ENCODE peak calls at places on chromosome 7, in six cellular contexts. O is MM.1S, T is AG04450, I is lower lobe of right lung, F is IMR-90, A is psoas muscle. H is an unnamed sample. For H3K27me3, the result is how much of the 10 kb centered on the place peaks cover.

GRCh38 chr7:139153832-139154231 is 44.3 kb upstream of the ZC3HAV1 start:
- DNase-seq in O (no peak), T (peak), I (no peak), F (peak), A (no peak), H (no peak)

GRCh38 chr7:71548746-71549145 is 416.8 kb downstream of the GALNT17 start:
- DNase-seq in O (no peak), T (no peak), I (no peak), F (no peak), A (no peak), H (no peak)

GRCh38 chr7:65746398-65746669 is 126.5 kb upstream of the VKORC1L1 start:
- DNase-seq in O (no peak), T (no peak), I (no peak), F (peak), A (no peak), H (no peak)

GRCh38 chr7:30562498-30562897 is 32.2 kb upstream of the GARS1 start:
- DNase-seq in O (no peak), T (peak), I (no peak), F (peak), A (no peak), H (peak)

GRCh38 chr7:43693687-43694398 is 35.5 kb downstream of the COA1 start:
- DNase-seq in O (no peak), T (no peak), I (no peak), F (peak), A (no peak), H (no peak)

GRCh38 chr7:17105701-17106100 is 192.8 kb upstream of the AHR start:
- DNase-seq in O (no peak), T (no peak), I (no peak), F (peak), A (no peak), H (no peak)

GRCh38 chr7:47771301-47771989 is 176.8 kb downstream of the PKD1L1 start:
- DNase-seq in O (no peak), T (no peak), I (no peak), F (no peak), A (no peak), H (no peak)

GRCh38 chr7:115475774-115476407 is 554.0 kb downstream of the MDFIC start:
- DNase-seq in O (no peak), T (no peak), I (no peak), F (no peak), A (no peak), H (no peak)

GRCh38 chr7:111312966-111313365 is 222.0 kb downstream of the LRRN3 start:
- DNase-seq in O (no peak), T (no peak), I (no peak), F (peak), A (no peak), H (peak)

GRCh38 chr7:39317107-39317506 is 249.1 kb upstream of the YAE1 start:
- DNase-seq in O (no peak), T (no peak), I (no peak), F (no peak), A (no peak), H (no peak)

GRCh38 chr7:125423444-125424155 is 494.0 kb upstream of the POT1 start:
- DNase-seq in O (peak), T (no peak), I (no peak), F (no peak), A (no peak), H (no peak)

GRCh38 chr7:131670401-131670800 is 114.0 kb upstream of the PODXL start:
- DNase-seq in O (no peak), T (no peak), I (no peak), F (no peak), A (no peak), H (no peak)

GRCh38 chr7:11648104-11648503 is 183.9 kb downstream of the THSD7A start:
- DNase-seq in O (no peak), T (no peak), I (no peak), F (no peak), A (no peak), H (no peak)

GRCh38 chr7:351681-352480 is 61.9 kb downstream of the FOXL3 start:
- DNase-seq in O (no peak), T (no peak), I (no peak), F (no peak), A (no peak), H (no peak)

GRCh38 chr7:24200407-24200806 is 83.6 kb upstream of the NPY start:
- DNase-seq in O (no peak), T (no peak), I (no peak), F (no peak), A (no peak), H (no peak)

GRCh38 chr7:70790215-70791073 is 341.5 kb upstream of the GALNT17 start:
- DNase-seq in O (no peak), T (no peak), I (no peak), F (no peak), A (no peak), H (no peak)

GRCh38 chr7:147999962-148000361 is 590.6 kb upstream of the C7orf33 start:
- DNase-seq in O (no peak), T (no peak), I (no peak), F (no peak), A (no peak), H (no peak)

GRCh38 chr7:66732439-66732838 is 8.1 kb upstream of the RABGEF1 start:
- DNase-seq in O (no peak), T (no peak), I (no peak), F (no peak), A (no peak), H (no peak)

GRCh38 chr7:21076054-21076453 is 289.4 kb upstream of the SP8 start:
- DNase-seq in O (no peak), T (no peak), I (no peak), F (no peak), A (no peak), H (no peak)

GRCh38 chr7:80124870-80125269 is 9.8 kb upstream of the GNAI1 start:
- DNase-seq in O (no peak), T (no peak), I (no peak), F (no peak), A (no peak), H (no peak)

GRCh38 chr7:131159961-131160361 is 167.7 kb upstream of the MKLN1 start:
- DNase-seq in O (no peak), T (peak), I (no peak), F (peak), A (no peak), H (no peak)

GRCh38 chr7:149727053-149727452 is 46.3 kb downstream of the ZNF467 start:
- DNase-seq in O (no peak), T (no peak), I (peak), F (no peak), A (no peak), H (no peak)

GRCh38 chr7:55086413-55087201 is 67.8 kb downstream of the EGFR start:
- DNase-seq in O (no peak), T (peak), I (no peak), F (peak), A (no peak), H (peak)

GRCh38 chr7:111672901-111673300 is 110.6 kb upstream of the IMMP2L start:
- DNase-seq in O (no peak), T (no peak), I (no peak), F (no peak), A (no peak), H (no peak)

GRCh38 chr7:1369856-1370657 is 89.2 kb downstream of the MICALL2 start:
- DNase-seq in O (no peak), T (no peak), I (no peak), F (no peak), A (no peak), H (no peak)

GRCh38 chr7:95693551-95694333 is 78.6 kb upstream of the DYNC1I1 start:
- DNase-seq in O (no peak), T (no peak), I (no peak), F (peak), A (no peak), H (no peak)

GRCh38 chr7:32204361-32205018 is 134.3 kb upstream of the PDE1C start:
- DNase-seq in O (peak), T (peak), I (no peak), F (peak), A (peak), H (peak)

GRCh38 chr7:155533120-155533826 is 13.1 kb downstream of the CNPY1 start:
- DNase-seq in O (no peak), T (no peak), I (no peak), F (no peak), A (no peak), H (no peak)

GRCh38 chr7:151014950-151015349 is 9.3 kb downstream of the ATG9B start:
- DNase-seq in O (no peak), T (no peak), I (no peak), F (no peak), A (no peak), H (no peak)
- H3K27me3 ChIP-seq in O (half or more), T (under half), I (under half), F (under half), A (under half), H (under half)

GRCh38 chr7:101174322-101174854 is 5.7 kb downstream of the NAT16 start:
- DNase-seq in O (no peak), T (no peak), I (no peak), F (no peak), A (no peak), H (no peak)
- H3K27me3 ChIP-seq in O (half or more), T (half or more), I (half or more), F (half or more), A (under half), H (under half)

GRCh38 chr7:105876964-105877601 is 684 bp upstream of the ATXN7L1 start:
- DNase-seq in O (no peak), T (no peak), I (peak), F (peak), A (peak), H (peak)
- H3K27me3 ChIP-seq in O (under half), T (under half), I (under half), F (under half), A (under half), H (under half)

DNA sequence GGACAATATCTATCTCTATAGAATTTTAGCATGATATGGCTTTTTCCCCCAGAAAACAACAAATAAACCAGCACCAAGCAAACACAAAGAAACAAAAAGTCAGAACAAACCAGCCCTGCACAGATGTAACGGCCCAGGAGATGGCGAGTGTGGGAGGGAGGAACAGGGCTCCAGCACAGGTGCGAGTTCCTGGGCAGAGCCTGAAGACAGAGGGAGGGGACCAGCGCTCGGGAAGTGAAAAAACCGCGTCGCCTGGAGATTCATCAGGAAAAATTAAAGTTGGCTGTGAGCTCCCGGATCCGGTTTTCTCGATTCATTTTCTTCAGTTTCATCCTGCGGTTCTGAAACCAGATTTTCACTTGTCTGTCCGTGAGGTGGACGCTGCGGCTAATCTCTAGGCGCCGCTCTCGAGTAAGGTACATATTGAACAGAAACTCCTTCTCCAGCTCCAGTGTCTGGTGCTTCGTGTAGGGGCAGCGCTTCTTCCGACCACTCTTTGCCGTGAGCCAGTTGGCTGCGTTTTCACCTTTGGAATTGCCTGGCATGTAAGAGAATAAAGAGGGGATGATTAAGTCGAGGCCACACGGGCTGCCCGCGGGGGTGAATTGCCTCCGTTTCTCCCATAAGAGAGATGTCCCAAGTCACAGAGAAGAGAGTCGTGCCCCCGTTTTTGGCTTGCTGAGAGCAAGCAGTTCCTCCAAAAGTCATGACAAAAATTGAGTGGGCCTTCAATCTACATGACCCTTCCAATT is 2.3 kb downstream of the HOXA10 start:
- DNase-seq in O (no peak), T (no peak), I (no peak), F (no peak), A (peak), H (peak)
- H3K27me3 ChIP-seq in O (half or more), T (half or more), I (half or more), F (half or more), A (under half), H (half or more)

DNA sequence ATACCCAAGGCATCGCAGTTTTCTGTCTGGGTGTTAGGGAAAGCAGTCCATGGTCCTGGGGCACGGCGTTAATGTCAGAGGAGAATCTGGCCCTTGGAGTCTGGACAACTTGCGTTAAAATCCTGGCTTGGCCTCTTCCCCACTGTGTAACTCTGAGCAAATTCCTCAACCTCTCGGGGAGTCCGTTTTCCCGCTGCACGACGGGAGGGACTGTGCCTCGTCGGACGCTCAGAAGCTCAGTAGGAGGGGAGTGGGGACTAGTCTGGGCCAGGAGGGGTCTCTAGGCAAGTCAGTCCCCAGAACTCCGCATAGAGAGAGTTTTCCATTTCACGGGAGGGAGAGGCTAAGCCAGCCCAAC is 6.6 kb upstream of the EVX1 start:
- DNase-seq in O (no peak), T (no peak), I (no peak), F (no peak), A (no peak), H (no peak)
- H3K27me3 ChIP-seq in O (under half), T (half or more), I (half or more), F (half or more), A (under half), H (under half)